ENCODE peak calls at places on chromosomes 7 and 10, in seven cellular contexts. B, N, H, P, C, E and G are unnamed samples.

GRCh38 chr10:97686301-97686961 is 610 bp downstream of the AVPI1 start:
- DNase-seq in B (no peak), C (no peak), N (no peak), H (no peak), E (no peak), P (no peak), G (no peak)

GRCh38 chr7:105691692-105692564 is 110.6 kb upstream of the EFCAB10 start:
- DNase-seq in B (peak; percentile 85), H (no peak), N (peak; percentile 90), E (peak; percentile 88), C (peak; percentile 78), P (peak; percentile 74), G (peak; percentile 25)

GRCh38 chr10:93452143-93452542 is 30.0 kb downstream of the MYOF start:
- DNase-seq in H (no peak), B (no peak), E (no peak), C (peak; percentile 24), N (no peak), P (no peak), G (no peak)

GRCh38 chr7:141541375-141541774 is 9.8 kb upstream of the AGK start:
- DNase-seq in C (no peak), H (no peak), N (no peak), E (no peak), P (no peak), B (no peak), G (no peak)

GRCh38 chr10:70973275-70973674 is 84.9 kb upstream of the PCBD1 start:
- DNase-seq in E (no peak), B (no peak), H (no peak), N (no peak), C (no peak), P (no peak), G (no peak)

GRCh38 chr7:71497233-71497946 is 365.4 kb downstream of the GALNT17 start:
- DNase-seq in C (no peak), B (peak; percentile 83), P (peak; percentile 36), E (no peak), H (no peak), N (no peak), G (peak; percentile 73)

GRCh38 chr7:3955751-3956696 is 655.0 kb downstream of the SDK1 start:
- DNase-seq in H (peak; percentile 7), B (no peak), P (no peak), E (peak; percentile 65), N (no peak), C (no peak), G (no peak)

GRCh38 chr7:6419310-6419773 is 28.4 kb downstream of the DAGLB start:
- DNase-seq in P (no peak), N (no peak), H (no peak), E (no peak), C (no peak), B (no peak), G (peak; percentile 36)

GRCh38 chr10:102146971-102147428 is 5.2 kb upstream of the NOLC1 start:
- DNase-seq in N (no peak), P (no peak), E (no peak), H (no peak), B (no peak), C (no peak), G (no peak)

GRCh38 chr7:84950836-84951235 is 236.0 kb downstream of the SEMA3D start:
- DNase-seq in B (no peak), N (no peak), E (peak; percentile 53), H (no peak), P (no peak), C (no peak), G (no peak)

GRCh38 chr7:130814753-130815152 is 80.7 kb upstream of the KLF14 start:
- DNase-seq in H (peak; percentile 31), P (no peak), C (no peak), E (peak; percentile 50), N (no peak), B (no peak), G (no peak)

GRCh38 chr10:77501846-77502251 is 135.8 kb downstream of the KCNMA1 start:
- DNase-seq in N (no peak), P (no peak), B (no peak), H (no peak), C (no peak), E (peak; percentile 66), G (no peak)

GRCh38 chr10:131149111-131149510 is 162.4 kb downstream of the TCERG1L start:
- DNase-seq in E (no peak), B (no peak), C (no peak), P (no peak), H (no peak), N (no peak), G (no peak)

GRCh38 chr10:13716161-13717071 is 129.7 kb downstream of the PRPF18 start:
- DNase-seq in C (no peak), P (peak; percentile 63), N (no peak), H (no peak), E (peak; percentile 96), B (no peak), G (no peak)

GRCh38 chr7:158016171-158017087 is 571.2 kb downstream of the PTPRN2 start:
- DNase-seq in N (no peak), B (peak; percentile 55), E (no peak), P (no peak), C (peak; percentile 47), H (peak; percentile 30), G (no peak)

GRCh38 chr10:114489521-114490310 is 85.4 kb upstream of the AFAP1L2 start:
- DNase-seq in H (peak; percentile 62), N (no peak), B (no peak), P (peak; percentile 34), C (peak; percentile 63), E (no peak), G (no peak)

DNA sequence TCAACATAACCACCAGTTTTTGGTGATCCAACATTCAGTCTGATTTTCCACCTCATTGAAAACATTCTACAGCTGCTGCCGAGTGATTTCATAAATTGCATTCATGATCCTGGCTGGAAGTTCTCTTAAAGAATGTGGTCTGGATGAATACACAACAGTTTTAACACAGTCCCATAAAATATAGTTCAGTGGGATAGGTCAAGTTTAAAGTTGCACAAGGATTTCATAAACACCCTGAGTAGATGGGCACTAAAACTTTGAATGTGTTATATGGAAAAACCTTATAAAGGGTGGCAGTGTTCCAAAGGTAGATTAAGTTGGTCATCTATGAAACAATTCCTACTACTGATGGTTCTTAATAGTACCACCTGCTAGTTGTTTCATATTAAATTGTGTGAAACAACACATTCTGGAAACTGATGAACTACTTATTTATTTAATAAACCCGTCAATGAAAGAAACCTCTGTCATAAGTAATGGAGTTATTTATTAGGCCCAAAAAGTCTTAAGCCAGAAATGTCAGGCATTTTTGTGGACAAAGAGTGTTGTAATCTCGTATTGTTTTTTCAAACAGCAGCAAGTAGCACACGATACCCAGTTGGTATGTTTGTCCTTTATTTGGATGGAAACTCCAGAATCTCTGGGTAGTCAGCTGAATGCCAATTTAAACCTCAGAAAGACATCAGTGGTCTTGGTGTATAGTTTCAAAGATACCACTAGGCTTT is 14.3 kb upstream of the RPA3 start:
- DNase-seq in C (no peak), E (peak; percentile 16), N (no peak), H (no peak), P (no peak), B (no peak), G (no peak)
- H3K27ac ChIP-seq in C (no peak overlapping the region), E (no peak overlapping the region), N (no peak overlapping the region), H (no peak overlapping the region), P (no peak overlapping the region), B (no peak overlapping the region), G (no peak overlapping the region)

GRCh38 chr10:3783313-3783689 is 1.7 kb downstream of the KLF6 start:
- DNase-seq in B (peak; percentile 82), H (peak; percentile 81), N (peak; percentile 65), C (peak; percentile 66), P (peak; percentile 65), E (peak; percentile 86), G (peak; percentile 28)
- H3K27ac ChIP-seq in B (peak overlapping the region; percentile 98), H (peak overlapping the region; percentile 98), N (peak overlapping the region; percentile 95), C (peak overlapping the region; percentile 95), P (peak overlapping the region; percentile 98), E (peak overlapping the region; percentile 93), G (peak overlapping the region; percentile 92)

GRCh38 chr10:132394936-132395703 is 1.9 kb upstream of the PWWP2B start:
- DNase-seq in H (no peak), C (no peak), E (no peak), P (no peak), N (no peak), B (peak; percentile 69), G (no peak)
- H3K27ac ChIP-seq in H (no peak overlapping the region), C (no peak overlapping the region), E (no peak overlapping the region), P (peak overlapping the region; percentile 86), N (peak overlapping the region; percentile 77), B (peak overlapping the region; percentile 77), G (peak overlapping the region; percentile 52)

DNA sequence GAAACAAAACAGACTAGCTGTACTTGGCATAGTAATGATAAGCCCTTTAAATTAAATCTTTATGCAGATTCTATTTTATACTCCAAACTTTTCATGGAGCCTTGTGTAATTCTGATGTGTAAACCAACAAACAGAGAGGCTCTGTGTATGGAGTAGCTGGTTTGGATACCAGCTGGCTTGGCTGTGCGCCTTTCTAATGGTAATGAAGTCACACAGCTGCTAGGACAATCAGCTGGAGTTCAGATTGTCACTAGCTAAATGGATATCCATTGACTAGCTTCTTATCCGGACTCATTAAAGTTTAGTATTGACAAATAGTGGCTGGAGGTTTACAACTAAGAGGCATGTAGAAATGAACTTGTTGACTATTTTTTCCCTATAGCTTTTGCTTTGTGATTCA is 398.4 kb downstream of the DGKB start:
- DNase-seq in H (peak; percentile 3), C (no peak), P (no peak), B (no peak), E (no peak), N (no peak), G (peak; percentile 24)
- H3K27ac ChIP-seq in H (no peak overlapping the region), C (no peak overlapping the region), P (no peak overlapping the region), B (no peak overlapping the region), E (no peak overlapping the region), N (no peak overlapping the region), G (no peak overlapping the region)

DNA sequence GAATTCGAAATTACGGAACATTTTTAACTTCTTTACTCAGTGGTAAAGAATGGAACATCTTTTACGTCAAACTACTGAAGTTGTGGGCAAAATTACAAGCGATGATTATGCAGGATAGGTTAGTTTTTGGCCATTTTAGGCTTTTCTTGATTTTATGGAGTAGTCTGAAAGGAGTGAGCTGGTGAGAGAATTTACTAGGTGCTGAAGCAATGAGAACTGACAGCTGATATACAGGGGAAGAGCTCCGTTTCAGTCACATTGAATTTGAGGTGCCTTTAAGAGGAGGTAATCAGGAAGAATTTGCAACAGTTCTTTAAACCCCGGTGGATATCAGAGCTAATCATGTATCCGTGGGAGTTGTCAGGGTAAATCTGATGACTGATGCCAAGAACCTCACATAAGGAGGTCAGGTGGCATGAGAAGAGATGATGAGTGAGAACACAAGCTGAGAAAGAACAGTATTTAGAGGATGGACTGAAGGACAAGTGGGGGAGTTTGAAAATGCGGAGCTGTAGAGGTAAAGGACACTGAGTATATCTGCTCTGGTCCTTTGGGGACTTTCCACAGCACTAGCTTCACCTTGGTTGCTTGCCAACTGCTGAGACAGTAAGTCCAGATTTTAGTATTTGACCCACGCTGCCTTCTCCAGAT is 104.3 kb downstream of the AHR start:
- DNase-seq in N (no peak), E (no peak), P (no peak), B (no peak), C (no peak), H (no peak), G (no peak)
- H3K27ac ChIP-seq in N (no peak overlapping the region), E (no peak overlapping the region), P (no peak overlapping the region), B (no peak overlapping the region), C (no peak overlapping the region), H (no peak overlapping the region), G (no peak overlapping the region)

GRCh38 chr10:125006188-125006680 is 64.3 kb downstream of the ZRANB1 start:
- DNase-seq in N (no peak), P (no peak), E (peak; percentile 54), B (no peak), C (no peak), H (no peak), G (no peak)
- H3K27ac ChIP-seq in N (no peak overlapping the region), P (no peak overlapping the region), E (no peak overlapping the region), B (no peak overlapping the region), C (no peak overlapping the region), H (no peak overlapping the region), G (peak overlapping the region; percentile 77)

GRCh38 chr10:72952901-72953223 is 1.7 kb downstream of the PLA2G12B start:
- DNase-seq in B (no peak), C (no peak), H (no peak), P (no peak), E (no peak), N (no peak), G (no peak)
- H3K27ac ChIP-seq in B (peak overlapping the region; percentile 59), C (no peak overlapping the region), H (no peak overlapping the region), P (no peak overlapping the region), E (no peak overlapping the region), N (no peak overlapping the region), G (no peak overlapping the region)